ENCODE peak calls at places on chromosomes 2 and 18, in seven cellular contexts. One of them, this sample, is unnamed.
A peak's percentile ranks its signal among the peaks of the same experiment; 100 is the strongest.

GRCh38 chr2:95374029-95374428 is 28.5 kb upstream of the FAHD2A start:
- DNase-seq in memory B cell: no peak
- DNase-seq in stimulated activated CD8-positive, alpha-beta memory T cell treated with anti-CD3 and anti-CD28 coated beads, Interleukin-7, amount 100 ng/mL, for 1 hour: no peak
- DNase-seq in stimulated activated CD4-positive, alpha-beta T cell treated with anti-CD3 and anti-CD28 coated beads, Interleukin-2, amount 100 ng/mL, for 48 hours: no peak
- DNase-seq in adrenal gland: no peak
- DNase-seq in cerebellar nuclear complex: no peak
- DNase-seq in fibroblast of gingiva: no peak
- DNase-seq in this sample: no peak

GRCh38 chr18:69383191-69383590 is 17.5 kb upstream of the DOK6 start:
- DNase-seq in memory B cell: no peak
- DNase-seq in stimulated activated CD8-positive, alpha-beta memory T cell treated with anti-CD3 and anti-CD28 coated beads, Interleukin-7, amount 100 ng/mL, for 1 hour: no peak
- DNase-seq in stimulated activated CD4-positive, alpha-beta T cell treated with anti-CD3 and anti-CD28 coated beads, Interleukin-2, amount 100 ng/mL, for 48 hours: no peak
- DNase-seq in adrenal gland: no peak
- DNase-seq in cerebellar nuclear complex: no peak
- DNase-seq in fibroblast of gingiva: peak; percentile 50
- DNase-seq in this sample: no peak

GRCh38 chr2:225270861-225271260 is 128.6 kb upstream of the NYAP2 start:
- DNase-seq in memory B cell: peak; percentile 76
- DNase-seq in stimulated activated CD8-positive, alpha-beta memory T cell treated with anti-CD3 and anti-CD28 coated beads, Interleukin-7, amount 100 ng/mL, for 1 hour: no peak
- DNase-seq in stimulated activated CD4-positive, alpha-beta T cell treated with anti-CD3 and anti-CD28 coated beads, Interleukin-2, amount 100 ng/mL, for 48 hours: no peak
- DNase-seq in adrenal gland: peak; percentile 29
- DNase-seq in cerebellar nuclear complex: no peak
- DNase-seq in fibroblast of gingiva: no peak
- DNase-seq in this sample: peak; percentile 27

GRCh38 chr18:77052656-77053309 is 79.8 kb downstream of the MBP start:
- DNase-seq in memory B cell: peak; percentile 29
- DNase-seq in stimulated activated CD8-positive, alpha-beta memory T cell treated with anti-CD3 and anti-CD28 coated beads, Interleukin-7, amount 100 ng/mL, for 1 hour: no peak
- DNase-seq in stimulated activated CD4-positive, alpha-beta T cell treated with anti-CD3 and anti-CD28 coated beads, Interleukin-2, amount 100 ng/mL, for 48 hours: no peak
- DNase-seq in adrenal gland: no peak
- DNase-seq in cerebellar nuclear complex: no peak
- DNase-seq in fibroblast of gingiva: no peak
- DNase-seq in this sample: no peak

GRCh38 chr2:205925373-205926337 is 160.3 kb downstream of the INO80D start:
- DNase-seq in memory B cell: peak; percentile 44
- DNase-seq in stimulated activated CD8-positive, alpha-beta memory T cell treated with anti-CD3 and anti-CD28 coated beads, Interleukin-7, amount 100 ng/mL, for 1 hour: no peak
- DNase-seq in stimulated activated CD4-positive, alpha-beta T cell treated with anti-CD3 and anti-CD28 coated beads, Interleukin-2, amount 100 ng/mL, for 48 hours: peak; percentile 73
- DNase-seq in adrenal gland: peak; percentile 81
- DNase-seq in cerebellar nuclear complex: no peak
- DNase-seq in fibroblast of gingiva: peak; percentile 52
- DNase-seq in this sample: peak; percentile 65

GRCh38 chr2:229922449-229923386 is at the start of gene FBXO36:
- DNase-seq in memory B cell: peak; percentile 11
- DNase-seq in stimulated activated CD8-positive, alpha-beta memory T cell treated with anti-CD3 and anti-CD28 coated beads, Interleukin-7, amount 100 ng/mL, for 1 hour: peak; percentile 76
- DNase-seq in stimulated activated CD4-positive, alpha-beta T cell treated with anti-CD3 and anti-CD28 coated beads, Interleukin-2, amount 100 ng/mL, for 48 hours: peak; percentile 52
- DNase-seq in adrenal gland: peak; percentile 92
- DNase-seq in cerebellar nuclear complex: no peak
- DNase-seq in fibroblast of gingiva: peak; percentile 54
- DNase-seq in this sample: peak; percentile 61

GRCh38 chr2:229417906-229418305 is 146.8 kb upstream of the PID1 start:
- DNase-seq in memory B cell: no peak
- DNase-seq in stimulated activated CD8-positive, alpha-beta memory T cell treated with anti-CD3 and anti-CD28 coated beads, Interleukin-7, amount 100 ng/mL, for 1 hour: no peak
- DNase-seq in stimulated activated CD4-positive, alpha-beta T cell treated with anti-CD3 and anti-CD28 coated beads, Interleukin-2, amount 100 ng/mL, for 48 hours: no peak
- DNase-seq in adrenal gland: no peak
- DNase-seq in cerebellar nuclear complex: no peak
- DNase-seq in fibroblast of gingiva: no peak
- DNase-seq in this sample: no peak

GRCh38 chr2:15058015-15058414 is 425.5 kb downstream of the LRATD1 start:
- DNase-seq in memory B cell: no peak
- DNase-seq in stimulated activated CD8-positive, alpha-beta memory T cell treated with anti-CD3 and anti-CD28 coated beads, Interleukin-7, amount 100 ng/mL, for 1 hour: no peak
- DNase-seq in stimulated activated CD4-positive, alpha-beta T cell treated with anti-CD3 and anti-CD28 coated beads, Interleukin-2, amount 100 ng/mL, for 48 hours: peak; percentile 11
- DNase-seq in adrenal gland: no peak
- DNase-seq in cerebellar nuclear complex: no peak
- DNase-seq in fibroblast of gingiva: no peak
- DNase-seq in this sample: no peak

GRCh38 chr2:10305254-10305635 is 2.5 kb downstream of the HPCAL1 start:
- DNase-seq in memory B cell: no peak
- DNase-seq in stimulated activated CD8-positive, alpha-beta memory T cell treated with anti-CD3 and anti-CD28 coated beads, Interleukin-7, amount 100 ng/mL, for 1 hour: no peak
- DNase-seq in stimulated activated CD4-positive, alpha-beta T cell treated with anti-CD3 and anti-CD28 coated beads, Interleukin-2, amount 100 ng/mL, for 48 hours: peak; percentile 39
- DNase-seq in adrenal gland: no peak
- DNase-seq in cerebellar nuclear complex: no peak
- DNase-seq in fibroblast of gingiva: peak; percentile 62
- DNase-seq in this sample: no peak

GRCh38 chr2:227536445-227536844 is 62.2 kb upstream of the SCYGR2 start:
- DNase-seq in memory B cell: no peak
- DNase-seq in stimulated activated CD8-positive, alpha-beta memory T cell treated with anti-CD3 and anti-CD28 coated beads, Interleukin-7, amount 100 ng/mL, for 1 hour: no peak
- DNase-seq in stimulated activated CD4-positive, alpha-beta T cell treated with anti-CD3 and anti-CD28 coated beads, Interleukin-2, amount 100 ng/mL, for 48 hours: no peak
- DNase-seq in adrenal gland: no peak
- DNase-seq in cerebellar nuclear complex: no peak
- DNase-seq in fibroblast of gingiva: no peak
- DNase-seq in this sample: no peak

GRCh38 chr2:129302106-129302505 is 677.4 kb upstream of the RAB6C start:
- DNase-seq in memory B cell: no peak
- DNase-seq in stimulated activated CD8-positive, alpha-beta memory T cell treated with anti-CD3 and anti-CD28 coated beads, Interleukin-7, amount 100 ng/mL, for 1 hour: no peak
- DNase-seq in stimulated activated CD4-positive, alpha-beta T cell treated with anti-CD3 and anti-CD28 coated beads, Interleukin-2, amount 100 ng/mL, for 48 hours: no peak
- DNase-seq in adrenal gland: no peak
- DNase-seq in cerebellar nuclear complex: no peak
- DNase-seq in fibroblast of gingiva: no peak
- DNase-seq in this sample: no peak

GRCh38 chr2:8679827-8680731 is 1.8 kb upstream of the ID2 start:
- DNase-seq in memory B cell: no peak
- DNase-seq in stimulated activated CD8-positive, alpha-beta memory T cell treated with anti-CD3 and anti-CD28 coated beads, Interleukin-7, amount 100 ng/mL, for 1 hour: no peak
- DNase-seq in stimulated activated CD4-positive, alpha-beta T cell treated with anti-CD3 and anti-CD28 coated beads, Interleukin-2, amount 100 ng/mL, for 48 hours: no peak
- DNase-seq in adrenal gland: peak; percentile 68
- DNase-seq in cerebellar nuclear complex: no peak
- DNase-seq in fibroblast of gingiva: peak; percentile 79
- DNase-seq in this sample: no peak

GRCh38 chr2:42848726-42849290 is 56.4 kb upstream of the HAAO start:
- DNase-seq in memory B cell: no peak
- DNase-seq in stimulated activated CD8-positive, alpha-beta memory T cell treated with anti-CD3 and anti-CD28 coated beads, Interleukin-7, amount 100 ng/mL, for 1 hour: no peak
- DNase-seq in stimulated activated CD4-positive, alpha-beta T cell treated with anti-CD3 and anti-CD28 coated beads, Interleukin-2, amount 100 ng/mL, for 48 hours: no peak
- DNase-seq in adrenal gland: peak; percentile 1
- DNase-seq in cerebellar nuclear complex: no peak
- DNase-seq in fibroblast of gingiva: no peak
- DNase-seq in this sample: no peak

This sample was measured in HTR-8/SVneo.